ENCODE peak calls at places on chromosomes 5 and 9, in seven cellular contexts. One of them, this sample, is unnamed.

GRCh38 chr9:91395553-91396470 is 27.8 kb downstream of the NFIL3 start:
- DNase-seq in heart left ventricle: no peak
- DNase-seq in anterior cingulate cortex: no peak
- DNase-seq in occipital lobe: no peak
- DNase-seq in MM.1S: peak
- DNase-seq in activated CD4-positive, alpha-beta T cell treated with anti-CD3 and anti-CD28 coated beads for 48 hours: peak
- DNase-seq in astrocyte: peak
- DNase-seq in this sample: no peak

GRCh38 chr9:133587466-133587865 is 21.7 kb downstream of the FAM163B start:
- DNase-seq in heart left ventricle: no peak
- DNase-seq in anterior cingulate cortex: no peak
- DNase-seq in occipital lobe: no peak
- DNase-seq in MM.1S: no peak
- DNase-seq in activated CD4-positive, alpha-beta T cell treated with anti-CD3 and anti-CD28 coated beads for 48 hours: no peak
- DNase-seq in astrocyte: no peak
- DNase-seq in this sample: no peak

GRCh38 chr5:139402561-139403158 is 1.2 kb downstream of the SPATA24 start:
- DNase-seq in heart left ventricle: no peak
- DNase-seq in anterior cingulate cortex: no peak
- DNase-seq in occipital lobe: no peak
- DNase-seq in MM.1S: peak
- DNase-seq in activated CD4-positive, alpha-beta T cell treated with anti-CD3 and anti-CD28 coated beads for 48 hours: no peak
- DNase-seq in astrocyte: no peak
- DNase-seq in this sample: no peak

GRCh38 chr9:21027295-21027694 is 4.1 kb downstream of the HACD4 start:
- DNase-seq in heart left ventricle: no peak
- DNase-seq in anterior cingulate cortex: no peak
- DNase-seq in occipital lobe: no peak
- DNase-seq in MM.1S: no peak
- DNase-seq in activated CD4-positive, alpha-beta T cell treated with anti-CD3 and anti-CD28 coated beads for 48 hours: no peak
- DNase-seq in astrocyte: peak
- DNase-seq in this sample: no peak

GRCh38 chr5:74042559-74043357 is 416.8 kb downstream of the ARHGEF28 start:
- DNase-seq in heart left ventricle: no peak
- DNase-seq in anterior cingulate cortex: peak
- DNase-seq in occipital lobe: peak
- DNase-seq in MM.1S: no peak
- DNase-seq in activated CD4-positive, alpha-beta T cell treated with anti-CD3 and anti-CD28 coated beads for 48 hours: no peak
- DNase-seq in astrocyte: peak
- DNase-seq in this sample: no peak

GRCh38 chr5:73544429-73545402 is 20.7 kb downstream of the ANKRA2 start:
- DNase-seq in heart left ventricle: peak
- DNase-seq in anterior cingulate cortex: no peak
- DNase-seq in occipital lobe: no peak
- DNase-seq in MM.1S: no peak
- DNase-seq in activated CD4-positive, alpha-beta T cell treated with anti-CD3 and anti-CD28 coated beads for 48 hours: no peak
- DNase-seq in astrocyte: no peak
- DNase-seq in this sample: no peak

GRCh38 chr5:132026516-132027008 is 15.1 kb upstream of the ACSL6 start:
- DNase-seq in heart left ventricle: no peak
- DNase-seq in anterior cingulate cortex: no peak
- DNase-seq in occipital lobe: no peak
- DNase-seq in MM.1S: no peak
- DNase-seq in activated CD4-positive, alpha-beta T cell treated with anti-CD3 and anti-CD28 coated beads for 48 hours: peak
- DNase-seq in astrocyte: no peak
- DNase-seq in this sample: no peak

GRCh38 chr9:35273591-35273990 is 111.8 kb downstream of the UNC13B start:
- DNase-seq in heart left ventricle: no peak
- DNase-seq in anterior cingulate cortex: no peak
- DNase-seq in occipital lobe: no peak
- DNase-seq in MM.1S: no peak
- DNase-seq in activated CD4-positive, alpha-beta T cell treated with anti-CD3 and anti-CD28 coated beads for 48 hours: peak
- DNase-seq in astrocyte: no peak
- DNase-seq in this sample: no peak

GRCh38 chr5:36346891-36347290 is 45.2 kb upstream of the RANBP3L start:
- DNase-seq in heart left ventricle: no peak
- DNase-seq in anterior cingulate cortex: no peak
- DNase-seq in occipital lobe: no peak
- DNase-seq in MM.1S: no peak
- DNase-seq in activated CD4-positive, alpha-beta T cell treated with anti-CD3 and anti-CD28 coated beads for 48 hours: no peak
- DNase-seq in astrocyte: no peak
- DNase-seq in this sample: no peak

GRCh38 chr9:124008307-124008854 is 3.2 kb upstream of the LHX2 start:
- DNase-seq in heart left ventricle: no peak
- DNase-seq in anterior cingulate cortex: no peak
- DNase-seq in occipital lobe: no peak
- DNase-seq in MM.1S: no peak
- DNase-seq in activated CD4-positive, alpha-beta T cell treated with anti-CD3 and anti-CD28 coated beads for 48 hours: peak
- DNase-seq in astrocyte: no peak
- DNase-seq in this sample: no peak

GRCh38 chr5:65809817-65810531 is 88.0 kb downstream of the NLN start:
- DNase-seq in heart left ventricle: peak
- DNase-seq in anterior cingulate cortex: peak
- DNase-seq in occipital lobe: peak
- DNase-seq in MM.1S: no peak
- DNase-seq in activated CD4-positive, alpha-beta T cell treated with anti-CD3 and anti-CD28 coated beads for 48 hours: no peak
- DNase-seq in astrocyte: peak
- DNase-seq in this sample: peak

GRCh38 chr5:160188968-160189319 is 40.4 kb upstream of the FABP6 start:
- DNase-seq in heart left ventricle: no peak
- DNase-seq in anterior cingulate cortex: no peak
- DNase-seq in occipital lobe: no peak
- DNase-seq in MM.1S: no peak
- DNase-seq in activated CD4-positive, alpha-beta T cell treated with anti-CD3 and anti-CD28 coated beads for 48 hours: no peak
- DNase-seq in astrocyte: no peak
- DNase-seq in this sample: no peak

GRCh38 chr5:958701-959571 is 49.7 kb upstream of the NKD2 start:
- DNase-seq in heart left ventricle: no peak
- DNase-seq in anterior cingulate cortex: peak
- DNase-seq in occipital lobe: no peak
- DNase-seq in MM.1S: no peak
- DNase-seq in activated CD4-positive, alpha-beta T cell treated with anti-CD3 and anti-CD28 coated beads for 48 hours: no peak
- DNase-seq in astrocyte: peak
- DNase-seq in this sample: peak

GRCh38 chr5:33890633-33891032 is 1.2 kb downstream of the ADAMTS12 start:
- DNase-seq in heart left ventricle: no peak
- DNase-seq in anterior cingulate cortex: no peak
- DNase-seq in occipital lobe: no peak
- DNase-seq in MM.1S: no peak
- DNase-seq in activated CD4-positive, alpha-beta T cell treated with anti-CD3 and anti-CD28 coated beads for 48 hours: no peak
- DNase-seq in astrocyte: peak
- DNase-seq in this sample: no peak

GRCh38 chr5:36267905-36268304 is 26.2 kb upstream of the NADK2 start:
- DNase-seq in heart left ventricle: no peak
- DNase-seq in anterior cingulate cortex: no peak
- DNase-seq in occipital lobe: no peak
- DNase-seq in MM.1S: no peak
- DNase-seq in activated CD4-positive, alpha-beta T cell treated with anti-CD3 and anti-CD28 coated beads for 48 hours: no peak
- DNase-seq in astrocyte: no peak
- DNase-seq in this sample: no peak

GRCh38 chr5:160665460-160665859 is 186.6 kb downstream of the ATP10B start:
- DNase-seq in heart left ventricle: no peak
- DNase-seq in anterior cingulate cortex: no peak
- DNase-seq in occipital lobe: no peak
- DNase-seq in MM.1S: no peak
- DNase-seq in activated CD4-positive, alpha-beta T cell treated with anti-CD3 and anti-CD28 coated beads for 48 hours: no peak
- DNase-seq in astrocyte: no peak
- DNase-seq in this sample: no peak

GRCh38 chr9:84136119-84136868 is 155.7 kb downstream of the RMI1 start:
- DNase-seq in heart left ventricle: no peak
- DNase-seq in anterior cingulate cortex: no peak
- DNase-seq in occipital lobe: no peak
- DNase-seq in MM.1S: no peak
- DNase-seq in activated CD4-positive, alpha-beta T cell treated with anti-CD3 and anti-CD28 coated beads for 48 hours: no peak
- DNase-seq in astrocyte: peak
- DNase-seq in this sample: no peak

GRCh38 chr5:52943285-52943684 is 45.9 kb upstream of the ITGA2 start:
- DNase-seq in heart left ventricle: no peak
- DNase-seq in anterior cingulate cortex: no peak
- DNase-seq in occipital lobe: no peak
- DNase-seq in MM.1S: peak
- DNase-seq in activated CD4-positive, alpha-beta T cell treated with anti-CD3 and anti-CD28 coated beads for 48 hours: no peak
- DNase-seq in astrocyte: no peak
- DNase-seq in this sample: no peak

GRCh38 chr9:19517202-19517942 is 108.6 kb downstream of the ACER2 start:
- DNase-seq in heart left ventricle: no peak
- DNase-seq in anterior cingulate cortex: no peak
- DNase-seq in occipital lobe: no peak
- DNase-seq in MM.1S: peak
- DNase-seq in activated CD4-positive, alpha-beta T cell treated with anti-CD3 and anti-CD28 coated beads for 48 hours: peak
- DNase-seq in astrocyte: no peak
- DNase-seq in this sample: no peak

GRCh38 chr9:805151-805550 is 36.3 kb upstream of the DMRT1 start:
- DNase-seq in heart left ventricle: no peak
- DNase-seq in anterior cingulate cortex: no peak
- DNase-seq in occipital lobe: no peak
- DNase-seq in MM.1S: no peak
- DNase-seq in activated CD4-positive, alpha-beta T cell treated with anti-CD3 and anti-CD28 coated beads for 48 hours: no peak
- DNase-seq in astrocyte: peak
- DNase-seq in this sample: no peak

GRCh38 chr9:134633362-134634142 is 8.1 kb upstream of the COL5A1 start:
- DNase-seq in heart left ventricle: no peak
- DNase-seq in anterior cingulate cortex: no peak
- DNase-seq in occipital lobe: no peak
- DNase-seq in MM.1S: no peak
- DNase-seq in activated CD4-positive, alpha-beta T cell treated with anti-CD3 and anti-CD28 coated beads for 48 hours: no peak
- DNase-seq in astrocyte: no peak
- DNase-seq in this sample: peak

GRCh38 chr5:115374057-115374775 is 77.8 kb upstream of the CCDC112 start:
- DNase-seq in heart left ventricle: no peak
- DNase-seq in anterior cingulate cortex: no peak
- DNase-seq in occipital lobe: no peak
- DNase-seq in MM.1S: no peak
- DNase-seq in activated CD4-positive, alpha-beta T cell treated with anti-CD3 and anti-CD28 coated beads for 48 hours: no peak
- DNase-seq in astrocyte: no peak
- DNase-seq in this sample: no peak

GRCh38 chr5:160169326-160169725 is 50.1 kb upstream of the PWWP2A start:
- DNase-seq in heart left ventricle: peak
- DNase-seq in anterior cingulate cortex: no peak
- DNase-seq in occipital lobe: no peak
- DNase-seq in MM.1S: no peak
- DNase-seq in activated CD4-positive, alpha-beta T cell treated with anti-CD3 and anti-CD28 coated beads for 48 hours: no peak
- DNase-seq in astrocyte: peak
- DNase-seq in this sample: no peak

GRCh38 chr5:174724484-174725260 is at the start of gene MSX2:
- DNase-seq in heart left ventricle: peak
- DNase-seq in anterior cingulate cortex: peak
- DNase-seq in occipital lobe: no peak
- DNase-seq in MM.1S: no peak
- DNase-seq in activated CD4-positive, alpha-beta T cell treated with anti-CD3 and anti-CD28 coated beads for 48 hours: peak
- DNase-seq in astrocyte: peak
- DNase-seq in this sample: peak

GRCh38 chr9:90433398-90433890 is 209.2 kb downstream of the DIRAS2 start:
- DNase-seq in heart left ventricle: no peak
- DNase-seq in anterior cingulate cortex: no peak
- DNase-seq in occipital lobe: no peak
- DNase-seq in MM.1S: no peak
- DNase-seq in activated CD4-positive, alpha-beta T cell treated with anti-CD3 and anti-CD28 coated beads for 48 hours: no peak
- DNase-seq in astrocyte: peak
- DNase-seq in this sample: peak

GRCh38 chr9:134301387-134302129 is 24.7 kb upstream of the RXRA start:
- DNase-seq in heart left ventricle: peak
- DNase-seq in anterior cingulate cortex: no peak
- DNase-seq in occipital lobe: no peak
- DNase-seq in MM.1S: peak
- DNase-seq in activated CD4-positive, alpha-beta T cell treated with anti-CD3 and anti-CD28 coated beads for 48 hours: peak
- DNase-seq in astrocyte: no peak
- DNase-seq in this sample: no peak

GRCh38 chr5:147037517-147038205 is 159.1 kb upstream of the PPP2R2B start:
- DNase-seq in heart left ventricle: no peak
- DNase-seq in anterior cingulate cortex: no peak
- DNase-seq in occipital lobe: no peak
- DNase-seq in MM.1S: no peak
- DNase-seq in activated CD4-positive, alpha-beta T cell treated with anti-CD3 and anti-CD28 coated beads for 48 hours: no peak
- DNase-seq in astrocyte: peak
- DNase-seq in this sample: no peak

GRCh38 chr9:114176601-114177295 is 21.4 kb downstream of the COL27A1 start:
- DNase-seq in heart left ventricle: no peak
- DNase-seq in anterior cingulate cortex: no peak
- DNase-seq in occipital lobe: no peak
- DNase-seq in MM.1S: no peak
- DNase-seq in activated CD4-positive, alpha-beta T cell treated with anti-CD3 and anti-CD28 coated beads for 48 hours: no peak
- DNase-seq in astrocyte: no peak
- DNase-seq in this sample: peak

GRCh38 chr9:133657120-133657661 is 21.0 kb downstream of the DBH start:
- DNase-seq in heart left ventricle: no peak
- DNase-seq in anterior cingulate cortex: no peak
- DNase-seq in occipital lobe: no peak
- DNase-seq in MM.1S: no peak
- DNase-seq in activated CD4-positive, alpha-beta T cell treated with anti-CD3 and anti-CD28 coated beads for 48 hours: no peak
- DNase-seq in astrocyte: peak
- DNase-seq in this sample: no peak

GRCh38 chr5:148457183-148457620 is 73.4 kb downstream of the FBXO38 start:
- DNase-seq in heart left ventricle: no peak
- DNase-seq in anterior cingulate cortex: no peak
- DNase-seq in occipital lobe: no peak
- DNase-seq in MM.1S: no peak
- DNase-seq in activated CD4-positive, alpha-beta T cell treated with anti-CD3 and anti-CD28 coated beads for 48 hours: peak
- DNase-seq in astrocyte: no peak
- DNase-seq in this sample: no peak

GRCh38 chr5:5979362-5979760 is 399.0 kb downstream of the MED10 start:
- DNase-seq in heart left ventricle: no peak
- DNase-seq in anterior cingulate cortex: no peak
- DNase-seq in occipital lobe: no peak
- DNase-seq in MM.1S: peak
- DNase-seq in activated CD4-positive, alpha-beta T cell treated with anti-CD3 and anti-CD28 coated beads for 48 hours: no peak
- DNase-seq in astrocyte: no peak
- DNase-seq in this sample: peak

GRCh38 chr5:157860898-157861894 is 2.3 kb upstream of the CLINT1 start:
- DNase-seq in heart left ventricle: no peak
- DNase-seq in anterior cingulate cortex: no peak
- DNase-seq in occipital lobe: no peak
- DNase-seq in MM.1S: peak
- DNase-seq in activated CD4-positive, alpha-beta T cell treated with anti-CD3 and anti-CD28 coated beads for 48 hours: peak
- DNase-seq in astrocyte: no peak
- DNase-seq in this sample: no peak

GRCh38 chr9:133058550-133059320 is 3.0 kb upstream of the CEL start:
- DNase-seq in heart left ventricle: no peak
- DNase-seq in anterior cingulate cortex: no peak
- DNase-seq in occipital lobe: no peak
- DNase-seq in MM.1S: peak
- DNase-seq in activated CD4-positive, alpha-beta T cell treated with anti-CD3 and anti-CD28 coated beads for 48 hours: peak
- DNase-seq in astrocyte: no peak
- DNase-seq in this sample: no peak

GRCh38 chr5:146078566-146078965 is 26.8 kb downstream of the PLAC8L1 start:
- DNase-seq in heart left ventricle: no peak
- DNase-seq in anterior cingulate cortex: no peak
- DNase-seq in occipital lobe: no peak
- DNase-seq in MM.1S: no peak
- DNase-seq in activated CD4-positive, alpha-beta T cell treated with anti-CD3 and anti-CD28 coated beads for 48 hours: no peak
- DNase-seq in astrocyte: no peak
- DNase-seq in this sample: no peak

This sample was measured in posterior cingulate gyrus.